ENCODE peak calls at places on chromosomes 6 and 20, in four cellular contexts. R is Calu3, E is Panc1, G is MCF 10A. J is an unnamed sample.

GRCh38 chr6:74851598-74851997 is 354.3 kb downstream of the COL12A1 start:
- DNase-seq in R (no peak), E (no peak), G (peak; percentile 26), J (no peak)

GRCh38 chr6:73586416-73586974 is 65.7 kb upstream of the EEF1A1 start:
- DNase-seq in R (no peak), E (no peak), G (no peak), J (no peak)

GRCh38 chr6:132877003-132877402 is 62.6 kb downstream of the RPS12 start:
- DNase-seq in R (no peak), E (no peak), G (no peak), J (no peak)

GRCh38 chr6:143549630-143550268 is 38.2 kb upstream of the FUCA2 start:
- DNase-seq in R (no peak), E (no peak), G (peak; percentile 49), J (peak; percentile 93)

GRCh38 chr20:58235010-58235409 is 6.6 kb upstream of the ANKRD60 start:
- DNase-seq in R (no peak), E (no peak), G (no peak), J (no peak)

GRCh38 chr20:4261333-4262284 is 246.3 kb upstream of the RNF24 start:
- DNase-seq in R (no peak), E (no peak), G (no peak), J (peak; percentile 49)

GRCh38 chr6:15131234-15132195 is 114.4 kb upstream of the JARID2 start:
- DNase-seq in R (no peak), E (no peak), G (no peak), J (no peak)

GRCh38 chr20:37564388-37565133 is 36.9 kb upstream of the BLCAP start:
- DNase-seq in R (peak; percentile 84), E (no peak), G (peak; percentile 42), J (peak; percentile 7)

GRCh38 chr6:161922631-161923119 is 648.8 kb upstream of the AGPAT4 start:
- DNase-seq in R (peak; percentile 79), E (peak; percentile 71), G (peak; percentile 88), J (peak; percentile 19)

GRCh38 chr6:127463056-127463455 is 3.9 kb upstream of the KIAA0408 start:
- DNase-seq in R (no peak), E (no peak), G (no peak), J (no peak)

GRCh38 chr6:38750968-38751615 is 36.0 kb downstream of the DNAH8 start:
- DNase-seq in R (peak; percentile 40), E (no peak), G (no peak), J (peak; percentile 92)

GRCh38 chr20:43096471-43096870 is 93.2 kb downstream of the PTPRT start:
- DNase-seq in R (no peak), E (no peak), G (no peak), J (no peak)

GRCh38 chr20:45339799-45340198 is 8.4 kb downstream of the SDC4 start:
- DNase-seq in R (no peak), E (no peak), G (no peak), J (no peak)

GRCh38 chr6:15948930-15949900 is 179.7 kb upstream of the MYLIP start:
- DNase-seq in R (peak; percentile 80), E (no peak), G (peak; percentile 29), J (peak; percentile 57)

GRCh38 chr6:2471474-2471873 is 226.1 kb upstream of the GMDS start:
- DNase-seq in R (no peak), E (no peak), G (no peak), J (no peak)

DNA sequence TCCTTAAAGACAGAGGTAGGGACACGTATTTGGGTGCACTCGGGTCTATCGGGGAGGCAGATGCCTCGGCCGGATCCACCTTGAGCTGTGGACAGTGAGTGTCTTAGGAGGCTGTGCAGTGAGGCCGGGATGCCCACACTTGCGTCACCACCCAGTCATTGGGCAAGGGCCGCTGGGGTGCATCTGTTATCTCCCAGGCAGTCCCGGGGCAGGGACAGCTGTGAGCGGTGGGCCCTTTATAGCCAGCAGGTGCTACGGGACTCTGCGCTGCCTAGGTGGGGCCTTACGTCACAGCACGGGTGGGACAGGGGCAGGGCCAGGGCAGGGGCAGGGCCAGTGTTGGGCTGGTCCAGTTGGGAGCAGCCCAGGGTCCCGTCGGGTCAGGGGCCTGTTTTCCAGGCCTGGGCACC is 689 bp upstream of the COL20A1 start:
- DNase-seq in R (no peak), E (no peak), G (no peak), J (no peak)
- TF ChIP-seq CTCF in R (no peak), E (no peak), G (no peak), J (no peak)

GRCh38 chr6:41097467-41098090 is 24.8 kb downstream of the NFYA start:
- DNase-seq in R (no peak), E (no peak), G (no peak), J (peak; percentile 88)

GRCh38 chr6:41093729-41094128 is 21.0 kb downstream of the NFYA start:
- DNase-seq in R (no peak), E (no peak), G (no peak), J (peak; percentile 42)

GRCh38 chr6:41088451-41088850 is 15.7 kb downstream of the NFYA start:
- DNase-seq in R (no peak), E (no peak), G (no peak), J (no peak)

GRCh38 chr6:41090841-41091761 is 18.3 kb downstream of the NFYA start:
- DNase-seq in R (no peak), E (no peak), G (no peak), J (no peak)

DNA sequence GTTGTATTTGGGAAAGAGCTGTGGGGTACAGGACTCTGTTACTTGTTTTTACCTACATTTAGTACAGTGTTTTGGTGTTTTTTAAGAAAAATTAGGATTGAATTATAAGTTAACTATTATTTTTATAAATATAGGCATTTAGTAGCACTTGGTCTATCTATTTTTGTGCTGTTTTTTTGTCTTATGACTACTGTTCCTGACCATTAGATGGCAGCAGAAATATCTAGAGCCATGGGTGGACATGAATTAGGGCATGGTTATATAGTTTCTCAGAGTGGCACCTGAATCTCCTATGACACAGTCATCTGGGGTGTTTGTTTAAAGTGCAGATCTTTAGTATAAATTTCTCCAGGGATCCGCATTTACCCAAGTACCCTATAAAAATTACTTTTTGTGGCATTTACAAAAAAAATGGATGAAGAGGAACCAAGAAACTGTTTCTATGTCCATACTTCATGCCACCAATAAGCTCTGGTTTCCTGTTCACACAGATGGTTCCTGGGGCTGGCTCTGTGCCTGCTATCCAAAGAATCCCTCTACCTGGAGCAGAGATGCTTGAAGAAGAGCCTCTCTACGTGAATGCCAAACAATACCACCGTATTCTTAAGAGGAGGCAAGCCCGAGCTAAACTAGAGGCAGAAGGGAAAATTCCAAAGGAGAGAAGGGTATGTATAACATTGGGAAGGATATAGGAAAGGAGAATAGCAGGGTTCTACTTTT is 19.8 kb downstream of the NFYA start:
- DNase-seq in R (no peak), E (no peak), G (peak; percentile 37), J (peak; percentile 31)
- TF ChIP-seq CTCF in R (peak; percentile 27), E (peak; percentile 64), G (peak; percentile 29), J (peak; percentile 40)

GRCh38 chr6:53734473-53735299 is 60.1 kb upstream of the LRRC1 start:
- DNase-seq in R (peak; percentile 79), E (peak; percentile 92), G (peak; percentile 92), J (peak; percentile 93)
- TF ChIP-seq CTCF in R (peak; percentile 55), E (peak; percentile 88), G (peak; percentile 35), J (peak; percentile 52)

DNA sequence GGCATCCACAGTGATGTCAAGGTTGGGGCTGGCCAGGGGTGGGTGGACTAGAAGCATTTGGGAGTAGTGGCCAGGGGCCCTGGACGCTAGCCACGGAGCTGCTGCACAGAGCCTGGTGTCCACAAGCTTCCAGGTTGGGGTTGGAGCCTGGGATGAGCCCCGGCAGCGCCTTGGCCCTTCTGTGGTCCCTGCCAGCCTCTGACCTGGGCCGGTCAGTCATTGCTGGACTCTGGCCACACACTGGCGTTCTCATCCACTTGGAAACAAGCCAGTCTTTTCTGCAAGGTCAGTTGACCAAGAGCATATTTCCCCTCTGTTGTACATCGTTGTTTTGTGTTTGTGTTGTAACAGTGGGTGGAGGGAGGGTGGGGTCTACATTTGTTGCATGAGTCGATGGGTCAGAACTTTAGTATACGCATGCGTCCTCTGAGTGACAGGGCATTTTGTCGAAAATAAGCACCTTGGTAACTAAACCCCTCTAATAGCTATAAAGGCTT is 8.4 kb downstream of the PSMA7 start:
- DNase-seq in R (no peak), E (no peak), G (no peak), J (no peak)
- TF ChIP-seq CTCF in R (no peak), E (no peak), G (no peak), J (no peak)